ENCODE peak calls at places on chromosomes 6 and 20, in seven cellular contexts. One of them, this sample, is unnamed.
A peak's percentile ranks its signal among the peaks of the same experiment; 100 is the strongest.

GRCh38 chr6:106512048-106512957 is 117.0 kb downstream of the RTN4IP1 start:
- DNase-seq in dorsolateral prefrontal cortex: no peak
- DNase-seq in left ventricle myocardium inferior: peak; percentile 69
- DNase-seq in endodermal cell: peak; percentile 84
- DNase-seq in HFFc6: no peak
- DNase-seq in HFF-Myc: no peak
- DNase-seq in stomach: peak; percentile 84
- DNase-seq in this sample: peak; percentile 73

GRCh38 chr6:157685596-157686280 is 137.3 kb upstream of the SNX9 start:
- DNase-seq in dorsolateral prefrontal cortex: no peak
- DNase-seq in left ventricle myocardium inferior: no peak
- DNase-seq in endodermal cell: no peak
- DNase-seq in HFFc6: no peak
- DNase-seq in HFF-Myc: no peak
- DNase-seq in stomach: no peak
- DNase-seq in this sample: no peak

GRCh38 chr6:45724511-45724910 is 291.1 kb downstream of the CLIC5 start:
- DNase-seq in dorsolateral prefrontal cortex: no peak
- DNase-seq in left ventricle myocardium inferior: no peak
- DNase-seq in endodermal cell: no peak
- DNase-seq in HFFc6: peak; percentile 73
- DNase-seq in HFF-Myc: peak; percentile 53
- DNase-seq in stomach: no peak
- DNase-seq in this sample: no peak

GRCh38 chr6:142850653-142851434 is 94.1 kb downstream of the HIVEP2 start:
- DNase-seq in dorsolateral prefrontal cortex: no peak
- DNase-seq in left ventricle myocardium inferior: no peak
- DNase-seq in endodermal cell: no peak
- DNase-seq in HFFc6: peak; percentile 58
- DNase-seq in HFF-Myc: no peak
- DNase-seq in stomach: no peak
- DNase-seq in this sample: no peak

GRCh38 chr6:45297302-45297701 is 30.8 kb upstream of the RUNX2 start:
- DNase-seq in dorsolateral prefrontal cortex: no peak
- DNase-seq in left ventricle myocardium inferior: no peak
- DNase-seq in endodermal cell: no peak
- DNase-seq in HFFc6: no peak
- DNase-seq in HFF-Myc: no peak
- DNase-seq in stomach: no peak
- DNase-seq in this sample: no peak

GRCh38 chr6:156269751-156270369 is 507.3 kb upstream of the ARID1B start:
- DNase-seq in dorsolateral prefrontal cortex: no peak
- DNase-seq in left ventricle myocardium inferior: no peak
- DNase-seq in endodermal cell: no peak
- DNase-seq in HFFc6: no peak
- DNase-seq in HFF-Myc: no peak
- DNase-seq in stomach: no peak
- DNase-seq in this sample: no peak

GRCh38 chr6:19869464-19869863 is 32.3 kb downstream of the ID4 start:
- DNase-seq in dorsolateral prefrontal cortex: no peak
- DNase-seq in left ventricle myocardium inferior: no peak
- DNase-seq in endodermal cell: no peak
- DNase-seq in HFFc6: no peak
- DNase-seq in HFF-Myc: no peak
- DNase-seq in stomach: no peak
- DNase-seq in this sample: peak; percentile 33

GRCh38 chr6:116330511-116330910 is 40.2 kb upstream of the DSE start:
- DNase-seq in dorsolateral prefrontal cortex: no peak
- DNase-seq in left ventricle myocardium inferior: no peak
- DNase-seq in endodermal cell: no peak
- DNase-seq in HFFc6: no peak
- DNase-seq in HFF-Myc: no peak
- DNase-seq in stomach: no peak
- DNase-seq in this sample: no peak

GRCh38 chr6:135722182-135722581 is 129.3 kb upstream of the PDE7B start:
- DNase-seq in dorsolateral prefrontal cortex: no peak
- DNase-seq in left ventricle myocardium inferior: no peak
- DNase-seq in endodermal cell: no peak
- DNase-seq in HFFc6: peak; percentile 16
- DNase-seq in HFF-Myc: no peak
- DNase-seq in stomach: no peak
- DNase-seq in this sample: no peak

GRCh38 chr20:1664911-1665310 is 7.3 kb upstream of the SIRPG start:
- DNase-seq in dorsolateral prefrontal cortex: no peak
- DNase-seq in left ventricle myocardium inferior: no peak
- DNase-seq in endodermal cell: no peak
- DNase-seq in HFFc6: no peak
- DNase-seq in HFF-Myc: no peak
- DNase-seq in stomach: peak; percentile 28
- DNase-seq in this sample: no peak

GRCh38 chr6:40308533-40309306 is 278.4 kb downstream of the LRFN2 start:
- DNase-seq in dorsolateral prefrontal cortex: peak; percentile 57
- DNase-seq in left ventricle myocardium inferior: peak; percentile 40
- DNase-seq in endodermal cell: peak; percentile 97
- DNase-seq in HFFc6: peak; percentile 3
- DNase-seq in HFF-Myc: peak; percentile 7
- DNase-seq in stomach: peak; percentile 67
- DNase-seq in this sample: peak; percentile 89

GRCh38 chr20:51500936-51501335 is 41.6 kb downstream of the NFATC2 start:
- DNase-seq in dorsolateral prefrontal cortex: no peak
- DNase-seq in left ventricle myocardium inferior: no peak
- DNase-seq in endodermal cell: peak; percentile 44
- DNase-seq in HFFc6: no peak
- DNase-seq in HFF-Myc: no peak
- DNase-seq in stomach: no peak
- DNase-seq in this sample: no peak

GRCh38 chr6:118876201-118876600 is 17.8 kb upstream of the ASF1A start:
- DNase-seq in dorsolateral prefrontal cortex: no peak
- DNase-seq in left ventricle myocardium inferior: no peak
- DNase-seq in endodermal cell: no peak
- DNase-seq in HFFc6: peak; percentile 6
- DNase-seq in HFF-Myc: no peak
- DNase-seq in stomach: no peak
- DNase-seq in this sample: no peak

GRCh38 chr6:6407061-6407723 is 86.7 kb upstream of the F13A1 start:
- DNase-seq in dorsolateral prefrontal cortex: no peak
- DNase-seq in left ventricle myocardium inferior: no peak
- DNase-seq in endodermal cell: no peak
- DNase-seq in HFFc6: no peak
- DNase-seq in HFF-Myc: no peak
- DNase-seq in stomach: no peak
- DNase-seq in this sample: no peak

GRCh38 chr20:58985656-58986055 is 4.6 kb downstream of the NELFCD start:
- DNase-seq in dorsolateral prefrontal cortex: no peak
- DNase-seq in left ventricle myocardium inferior: no peak
- DNase-seq in endodermal cell: no peak
- DNase-seq in HFFc6: no peak
- DNase-seq in HFF-Myc: no peak
- DNase-seq in stomach: peak; percentile 13
- DNase-seq in this sample: no peak
- TF ChIP-seq CTCF in dorsolateral prefrontal cortex: no peak
- TF ChIP-seq CTCF in left ventricle myocardium inferior: no peak
- TF ChIP-seq CTCF in endodermal cell: no peak
- TF ChIP-seq CTCF in HFFc6: no peak
- TF ChIP-seq CTCF in HFF-Myc: no peak
- TF ChIP-seq CTCF in stomach: no peak
- TF ChIP-seq CTCF in this sample: no peak

GRCh38 chr20:60102665-60103210 is 144.5 kb downstream of the CDH26 start:
- DNase-seq in dorsolateral prefrontal cortex: no peak
- DNase-seq in left ventricle myocardium inferior: no peak
- DNase-seq in endodermal cell: no peak
- DNase-seq in HFFc6: no peak
- DNase-seq in HFF-Myc: peak; percentile 15
- DNase-seq in stomach: no peak
- DNase-seq in this sample: no peak
- TF ChIP-seq CTCF in dorsolateral prefrontal cortex: no peak
- TF ChIP-seq CTCF in left ventricle myocardium inferior: no peak
- TF ChIP-seq CTCF in endodermal cell: no peak
- TF ChIP-seq CTCF in HFFc6: no peak
- TF ChIP-seq CTCF in HFF-Myc: no peak
- TF ChIP-seq CTCF in stomach: no peak
- TF ChIP-seq CTCF in this sample: no peak

GRCh38 chr6:28585335-28585734 is 59.7 kb downstream of the GPX5 start:
- DNase-seq in dorsolateral prefrontal cortex: no peak
- DNase-seq in left ventricle myocardium inferior: no peak
- DNase-seq in endodermal cell: no peak
- DNase-seq in HFFc6: peak; percentile 68
- DNase-seq in HFF-Myc: no peak
- DNase-seq in stomach: no peak
- DNase-seq in this sample: no peak
- TF ChIP-seq CTCF in dorsolateral prefrontal cortex: no peak
- TF ChIP-seq CTCF in left ventricle myocardium inferior: no peak
- TF ChIP-seq CTCF in endodermal cell: peak; percentile 43
- TF ChIP-seq CTCF in HFFc6: peak; percentile 35
- TF ChIP-seq CTCF in HFF-Myc: no peak
- TF ChIP-seq CTCF in stomach: no peak
- TF ChIP-seq CTCF in this sample: no peak

GRCh38 chr6:34791842-34792604 is at the start of gene BLTP3A:
- DNase-seq in dorsolateral prefrontal cortex: peak; percentile 60
- DNase-seq in left ventricle myocardium inferior: peak; percentile 78
- DNase-seq in endodermal cell: peak; percentile 86
- DNase-seq in HFFc6: peak; percentile 13
- DNase-seq in HFF-Myc: no peak
- DNase-seq in stomach: peak; percentile 65
- DNase-seq in this sample: peak; percentile 93
- TF ChIP-seq CTCF in dorsolateral prefrontal cortex: no peak
- TF ChIP-seq CTCF in left ventricle myocardium inferior: peak; percentile 25
- TF ChIP-seq CTCF in endodermal cell: no peak
- TF ChIP-seq CTCF in HFFc6: no peak
- TF ChIP-seq CTCF in HFF-Myc: no peak
- TF ChIP-seq CTCF in stomach: no peak
- TF ChIP-seq CTCF in this sample: no peak